ENCODE peak calls at places on chromosomes 2 and 18, in five cellular contexts. One of them, this sample, is unnamed. For H3K4me1, the result is how much of the 10 kb centered on the place peaks cover.

GRCh38 chr18:54641734-54642133 is 50.7 kb downstream of the DYNAP start:
- DNase-seq in cardiac muscle cell: no peak
- DNase-seq in HCT116: no peak
- DNase-seq in PC-9: no peak
- DNase-seq in mesenchymal stem cell: no peak
- DNase-seq in this sample: no peak

GRCh38 chr2:33145459-33145858 is 198.7 kb downstream of the LTBP1 start:
- DNase-seq in mesenchymal stem cell: no peak
- DNase-seq in cardiac muscle cell: no peak
- DNase-seq in HCT116: no peak
- DNase-seq in PC-9: no peak
- DNase-seq in this sample: no peak

GRCh38 chr2:135890149-135890548 is 13.9 kb upstream of the MCM6 start:
- DNase-seq in HCT116: no peak
- DNase-seq in mesenchymal stem cell: no peak
- DNase-seq in cardiac muscle cell: no peak
- DNase-seq in PC-9: no peak
- DNase-seq in this sample: no peak

GRCh38 chr2:168165418-168165817 is 82.0 kb downstream of the STK39 start:
- DNase-seq in cardiac muscle cell: no peak
- DNase-seq in HCT116: no peak
- DNase-seq in PC-9: no peak
- DNase-seq in mesenchymal stem cell: no peak
- DNase-seq in this sample: no peak

GRCh38 chr2:24083567-24084385 is 858 bp downstream of the TP53I3 start:
- DNase-seq in PC-9: peak
- DNase-seq in HCT116: peak
- DNase-seq in cardiac muscle cell: peak
- DNase-seq in mesenchymal stem cell: peak
- DNase-seq in this sample: no peak

GRCh38 chr18:59051470-59052165 is 88.1 kb upstream of the SEC11C start:
- DNase-seq in HCT116: no peak
- DNase-seq in PC-9: no peak
- DNase-seq in mesenchymal stem cell: no peak
- DNase-seq in cardiac muscle cell: no peak
- DNase-seq in this sample: peak

GRCh38 chr2:163778045-163778753 is 42.4 kb upstream of the FIGN start:
- DNase-seq in HCT116: peak
- DNase-seq in cardiac muscle cell: no peak
- DNase-seq in PC-9: peak
- DNase-seq in mesenchymal stem cell: peak
- DNase-seq in this sample: no peak

GRCh38 chr18:74493689-74494088 is 2.5 kb upstream of the CNDP2 start:
- DNase-seq in mesenchymal stem cell: peak
- DNase-seq in HCT116: peak
- DNase-seq in PC-9: peak
- DNase-seq in cardiac muscle cell: peak
- DNase-seq in this sample: no peak

GRCh38 chr18:40841473-40841872 is 1113.6 kb upstream of the PIK3C3 start:
- DNase-seq in mesenchymal stem cell: peak
- DNase-seq in cardiac muscle cell: no peak
- DNase-seq in PC-9: no peak
- DNase-seq in HCT116: no peak
- DNase-seq in this sample: no peak

GRCh38 chr2:64327510-64328414 is 126.2 kb upstream of the LGALSL start:
- DNase-seq in mesenchymal stem cell: peak
- DNase-seq in HCT116: no peak
- DNase-seq in PC-9: no peak
- DNase-seq in cardiac muscle cell: peak
- DNase-seq in this sample: no peak
- H3K4me3 ChIP-seq in mesenchymal stem cell: no peak
- H3K4me3 ChIP-seq in HCT116: no peak
- H3K4me3 ChIP-seq in PC-9: no peak
- H3K4me3 ChIP-seq in cardiac muscle cell: no peak
- H3K4me3 ChIP-seq in this sample: peak

DNA sequence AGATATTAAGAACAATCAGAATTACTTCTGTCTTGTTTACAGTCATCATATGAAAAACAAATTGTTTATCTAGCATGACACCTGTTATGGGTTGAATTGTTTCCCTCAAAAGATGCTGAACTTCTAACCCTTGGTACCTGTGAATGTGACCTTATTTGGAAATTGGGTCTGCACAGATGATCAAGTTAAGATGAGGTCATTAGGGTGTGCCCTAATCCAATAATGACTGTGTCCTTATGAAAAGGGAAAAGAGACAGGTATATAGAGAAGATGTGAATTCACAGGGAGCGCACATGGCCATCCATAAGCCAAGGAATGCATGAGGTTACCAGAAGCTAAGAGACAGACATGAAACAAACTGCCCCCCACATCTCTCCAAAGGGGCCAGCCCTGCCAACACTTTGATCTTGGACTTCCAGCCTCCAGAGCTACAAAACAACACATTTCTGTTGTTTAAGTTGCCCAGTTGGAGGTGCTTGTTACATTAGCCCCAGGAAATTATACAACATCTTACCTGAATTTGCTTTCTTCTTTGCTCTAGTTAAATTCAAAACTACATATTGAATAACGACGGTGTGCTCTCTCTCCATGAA is 2.3 kb upstream of the HPCAL1 start:
- DNase-seq in PC-9: no peak
- DNase-seq in HCT116: no peak
- DNase-seq in mesenchymal stem cell: no peak
- DNase-seq in cardiac muscle cell: no peak
- DNase-seq in this sample: no peak
- H3K4me1 ChIP-seq in PC-9: half or more
- H3K4me1 ChIP-seq in HCT116: half or more
- H3K4me1 ChIP-seq in mesenchymal stem cell: under half
- H3K4me1 ChIP-seq in cardiac muscle cell: under half
- H3K4me1 ChIP-seq in this sample: under half

DNA sequence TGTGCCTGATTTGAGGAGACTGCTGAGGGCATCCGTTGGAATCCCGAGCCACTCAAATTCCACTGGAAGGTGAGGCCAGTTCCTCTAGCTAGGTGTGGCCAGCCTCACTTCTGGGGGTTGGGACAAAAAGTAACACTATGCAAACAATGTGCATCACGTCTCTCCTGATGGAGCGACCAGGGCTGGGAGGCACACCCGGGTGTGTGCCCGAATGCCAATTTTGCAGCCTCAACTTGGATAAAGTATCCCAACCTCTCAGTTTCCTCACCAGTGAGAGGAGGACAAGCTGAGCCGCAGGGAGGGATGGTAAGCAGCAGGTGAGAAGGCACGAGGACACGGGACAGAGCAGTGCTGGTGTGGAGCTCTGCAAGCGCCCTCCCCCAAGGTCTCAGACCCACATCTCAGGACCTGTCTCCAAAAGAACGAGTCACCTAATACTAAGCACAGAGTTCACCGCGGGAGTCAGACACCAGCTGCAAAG is 218.3 kb downstream of the HAUS1 start:
- DNase-seq in cardiac muscle cell: no peak
- DNase-seq in PC-9: peak
- DNase-seq in HCT116: no peak
- DNase-seq in mesenchymal stem cell: no peak
- DNase-seq in this sample: no peak
- H3K4me3 ChIP-seq in cardiac muscle cell: no peak
- H3K4me3 ChIP-seq in PC-9: peak
- H3K4me3 ChIP-seq in HCT116: no peak
- H3K4me3 ChIP-seq in mesenchymal stem cell: no peak
- H3K4me3 ChIP-seq in this sample: no peak

DNA sequence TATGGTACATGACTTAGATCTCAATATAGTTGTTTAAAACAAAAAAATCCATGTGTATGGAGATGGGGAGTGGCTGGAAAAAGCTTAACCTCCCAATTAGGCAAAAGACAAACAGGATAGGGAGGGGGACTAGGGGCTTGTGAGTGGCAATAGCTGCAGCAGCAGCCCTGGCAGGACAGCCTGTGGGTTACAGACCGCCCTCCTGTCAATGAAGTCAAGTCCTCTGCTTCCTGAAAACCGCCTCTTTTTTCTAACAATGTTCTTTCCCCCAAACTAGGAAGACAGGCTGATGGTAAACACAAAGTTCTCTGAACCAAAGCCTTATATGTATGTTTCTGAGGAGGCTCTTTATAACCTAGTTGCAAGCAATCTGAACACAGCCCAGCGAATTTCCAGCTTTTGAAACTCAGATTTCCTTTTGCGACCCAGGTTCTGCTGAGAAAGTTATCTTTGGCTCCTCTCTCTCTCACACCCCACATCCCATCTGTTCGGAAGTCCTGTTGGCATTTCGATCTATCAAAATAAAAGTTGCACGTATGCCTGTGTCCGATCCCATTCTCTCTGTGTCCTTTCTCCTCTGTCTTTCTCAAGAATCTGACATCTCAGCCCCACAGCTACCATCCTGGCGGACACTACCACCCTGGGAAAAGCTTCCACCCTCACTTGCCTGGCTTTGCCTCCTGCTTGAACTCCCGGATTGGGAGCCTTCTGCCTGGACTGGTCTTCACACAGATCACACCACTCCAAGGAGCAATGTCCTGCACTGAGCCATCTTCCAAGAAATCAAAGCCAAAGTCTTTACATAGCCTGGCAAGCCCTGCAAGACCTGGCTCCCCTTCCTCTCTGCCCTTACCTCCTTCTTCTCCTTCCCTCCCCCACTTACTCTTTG is 10.1 kb downstream of the ATP8B1 start:
- DNase-seq in cardiac muscle cell: no peak
- DNase-seq in mesenchymal stem cell: no peak
- DNase-seq in HCT116: no peak
- DNase-seq in PC-9: no peak
- DNase-seq in this sample: no peak
- H3K4me1 ChIP-seq in cardiac muscle cell: under half
- H3K4me1 ChIP-seq in mesenchymal stem cell: under half
- H3K4me1 ChIP-seq in HCT116: half or more
- H3K4me1 ChIP-seq in PC-9: half or more
- H3K4me1 ChIP-seq in this sample: under half

GRCh38 chr18:61991201-61991600 is 98.4 kb upstream of the RNF152 start:
- DNase-seq in mesenchymal stem cell: peak
- DNase-seq in PC-9: no peak
- DNase-seq in HCT116: no peak
- DNase-seq in cardiac muscle cell: no peak
- DNase-seq in this sample: no peak

GRCh38 chr18:61993831-61994230 is 101.0 kb upstream of the RNF152 start:
- DNase-seq in HCT116: no peak
- DNase-seq in mesenchymal stem cell: no peak
- DNase-seq in PC-9: no peak
- DNase-seq in cardiac muscle cell: no peak
- DNase-seq in this sample: no peak

GRCh38 chr18:61991836-61992235 is 99.0 kb upstream of the RNF152 start:
- DNase-seq in cardiac muscle cell: no peak
- DNase-seq in PC-9: no peak
- DNase-seq in mesenchymal stem cell: no peak
- DNase-seq in HCT116: no peak
- DNase-seq in this sample: no peak

GRCh38 chr18:61992923-61993322 is 100.1 kb upstream of the RNF152 start:
- DNase-seq in HCT116: no peak
- DNase-seq in mesenchymal stem cell: peak
- DNase-seq in PC-9: no peak
- DNase-seq in cardiac muscle cell: no peak
- DNase-seq in this sample: no peak

DNA sequence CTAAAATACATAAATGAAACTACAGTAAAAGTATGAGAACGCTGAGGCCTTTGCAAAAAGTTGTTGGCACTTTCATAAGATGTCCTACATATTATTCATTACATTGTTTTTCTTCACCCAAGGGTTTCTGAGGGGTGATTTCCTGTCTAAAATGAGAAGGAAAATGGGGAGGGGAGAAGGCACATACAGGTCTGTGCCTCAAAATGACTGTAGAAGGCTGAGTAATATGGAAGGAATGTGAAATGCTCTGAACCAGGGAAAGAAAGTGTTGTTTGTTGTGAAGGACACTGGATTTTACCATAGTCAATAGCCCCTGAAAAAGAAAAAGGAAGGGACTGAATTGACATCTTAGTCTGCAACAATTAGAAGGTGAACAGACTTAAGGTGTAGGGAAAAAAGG is 99.5 kb upstream of the RNF152 start:
- DNase-seq in PC-9: peak
- DNase-seq in cardiac muscle cell: no peak
- DNase-seq in mesenchymal stem cell: peak
- DNase-seq in HCT116: peak
- DNase-seq in this sample: no peak
- H3K4me3 ChIP-seq in PC-9: no peak
- H3K4me3 ChIP-seq in cardiac muscle cell: no peak
- H3K4me3 ChIP-seq in mesenchymal stem cell: no peak
- H3K4me3 ChIP-seq in HCT116: no peak
- H3K4me3 ChIP-seq in this sample: no peak

GRCh38 chr2:84999467-85000064 is 28.6 kb downstream of the KCMF1 start:
- DNase-seq in PC-9: no peak
- DNase-seq in HCT116: no peak
- DNase-seq in cardiac muscle cell: no peak
- DNase-seq in mesenchymal stem cell: no peak
- DNase-seq in this sample: no peak
- H3K4me1 ChIP-seq in PC-9: under half
- H3K4me1 ChIP-seq in HCT116: under half
- H3K4me1 ChIP-seq in cardiac muscle cell: under half
- H3K4me1 ChIP-seq in mesenchymal stem cell: under half
- H3K4me1 ChIP-seq in this sample: under half

GRCh38 chr2:1046067-1046466 is 95.4 kb downstream of the SNTG2 start:
- DNase-seq in mesenchymal stem cell: no peak
- DNase-seq in cardiac muscle cell: no peak
- DNase-seq in HCT116: no peak
- DNase-seq in PC-9: no peak
- DNase-seq in this sample: no peak
- H3K4me3 ChIP-seq in mesenchymal stem cell: no peak
- H3K4me3 ChIP-seq in cardiac muscle cell: no peak
- H3K4me3 ChIP-seq in HCT116: no peak
- H3K4me3 ChIP-seq in PC-9: no peak
- H3K4me3 ChIP-seq in this sample: no peak